ENCODE peak calls at places on chromosome 15, in four cellular contexts. U, O, C and X are unnamed samples.

GRCh38 chr15:82108489-82109078 is 62.8 kb upstream of the MEX3B start:
- DNase-seq in C (no peak), U (peak), O (peak), X (no peak)

GRCh38 chr15:55694652-55695150 is 48.3 kb downstream of the PRTG start:
- DNase-seq in C (no peak), O (no peak), U (peak), X (peak)

GRCh38 chr15:65100427-65100826 is 14.6 kb downstream of the UBAP1L start:
- DNase-seq in O (no peak), C (no peak), U (no peak), X (no peak)

GRCh38 chr15:72474912-72475601 is 927 bp downstream of the ARIH1 start:
- DNase-seq in O (peak), C (peak), U (peak), X (peak)

GRCh38 chr15:91311986-91312385 is 211.9 kb downstream of the SV2B start:
- DNase-seq in C (no peak), O (no peak), U (no peak), X (no peak)

GRCh38 chr15:95444860-95445259 is 885.6 kb upstream of the NR2F2 start:
- DNase-seq in U (no peak), O (no peak), C (no peak), X (no peak)

GRCh38 chr15:41930221-41930866 is 36.5 kb upstream of the SPTBN5 start:
- DNase-seq in C (no peak), U (peak), O (no peak), X (peak)

GRCh38 chr15:89088605-89089315 is 504 bp downstream of the ABHD2 start:
- DNase-seq in O (no peak), C (no peak), U (no peak), X (no peak)

GRCh38 chr15:65981837-65982696 is 112.8 kb downstream of the RAB11A start:
- DNase-seq in U (no peak), C (peak), O (peak), X (no peak)

GRCh38 chr15:72285402-72285801 is 13.0 kb upstream of the PARP6 start:
- DNase-seq in C (no peak), U (no peak), O (no peak), X (no peak)

GRCh38 chr15:52503788-52504496 is 24.7 kb downstream of the MYO5A start:
- DNase-seq in C (no peak), U (no peak), O (no peak), X (no peak)

GRCh38 chr15:62503451-62503850 is 338.4 kb upstream of the C2CD4B start:
- DNase-seq in O (no peak), U (no peak), C (no peak), X (no peak)